ENCODE peak calls at places on chromosomes 4 and X, in five cellular contexts. J, E, D, T and I are unnamed samples.

GRCh38 chr4:21790437-21791029 is 158.0 kb downstream of the KCNIP4 start:
- DNase-seq in J (peak; percentile 20), E (no peak), T (peak; percentile 18), D (no peak), I (peak; percentile 54)

GRCh38 chr4:110900206-110900769 is 277.4 kb upstream of the PITX2 start:
- DNase-seq in E (no peak), D (no peak), J (no peak), T (no peak), I (peak; percentile 20)

GRCh38 chr4:6319530-6320150 is 50.0 kb downstream of the WFS1 start:
- DNase-seq in J (no peak), D (no peak), E (no peak), T (no peak), I (no peak)

GRCh38 chrX:109939498-109939897 is 63.4 kb upstream of the TMEM164 start:
- DNase-seq in T (no peak), J (no peak), E (no peak), D (no peak), I (no peak)

GRCh38 chr4:21801661-21802355 is 146.8 kb downstream of the KCNIP4 start:
- DNase-seq in D (no peak), T (no peak), J (no peak), E (no peak), I (no peak)

GRCh38 chr4:164440196-164440595 is 313.7 kb upstream of the SMIM31 start:
- DNase-seq in D (no peak), E (no peak), J (no peak), T (peak; percentile 24), I (peak; percentile 21)

GRCh38 chr4:73707918-73708577 is 32.3 kb upstream of the CXCL8 start:
- DNase-seq in J (peak; percentile 69), D (no peak), E (no peak), T (peak; percentile 87), I (peak; percentile 95)

GRCh38 chrX:47232803-47233332 is at the start of gene USP11:
- DNase-seq in E (no peak), D (peak; percentile 47), T (peak; percentile 65), J (peak; percentile 63), I (peak; percentile 51)

GRCh38 chr4:6419452-6420028 is 52.9 kb downstream of the PPP2R2C start:
- DNase-seq in E (no peak), D (no peak), J (peak; percentile 4), T (peak; percentile 8), I (peak; percentile 4)

GRCh38 chr4:168433576-168433975 is 46.7 kb downstream of the DDX60L start:
- DNase-seq in T (no peak), E (no peak), D (no peak), J (no peak), I (peak; percentile 9)

GRCh38 chr4:98661356-98662054 is 3.1 kb upstream of the TSPAN5 start:
- DNase-seq in T (no peak), D (no peak), J (no peak), E (no peak), I (peak; percentile 58)

GRCh38 chr4:74475946-74476345 is 31.0 kb downstream of the AREG start:
- DNase-seq in J (no peak), E (no peak), T (no peak), D (no peak), I (no peak)

GRCh38 chrX:46903458-46904242 is 8.6 kb upstream of the JADE3 start:
- DNase-seq in T (peak; percentile 49), D (peak; percentile 69), E (peak; percentile 50), J (peak; percentile 83), I (peak; percentile 70)

GRCh38 chr4:11368701-11369115 is 60.0 kb downstream of the HS3ST1 start:
- DNase-seq in J (no peak), E (no peak), D (no peak), T (no peak), I (no peak)

GRCh38 chr4:137510866-137511265 is 21.4 kb downstream of the PCDH18 start:
- DNase-seq in J (peak; percentile 52), T (no peak), D (no peak), E (no peak), I (peak; percentile 96)

GRCh38 chr4:23897564-23898109 is 7.8 kb upstream of the PPARGC1A start:
- DNase-seq in T (no peak), D (no peak), J (no peak), E (no peak), I (no peak)

GRCh38 chr4:119130365-119131065 is 5.1 kb upstream of the MYOZ2 start:
- DNase-seq in D (no peak), J (no peak), T (no peak), E (no peak), I (peak; percentile 59)

GRCh38 chrX:15107367-15107988 is 162.4 kb downstream of the ASB9 start:
- DNase-seq in J (peak; percentile 18), E (no peak), T (no peak), D (no peak), I (no peak)

GRCh38 chr4:79526970-79527565 is 119.0 kb upstream of the GK2 start:
- DNase-seq in E (no peak), D (no peak), J (no peak), T (peak; percentile 12), I (no peak)

GRCh38 chr4:104870495-104871228 is 276.0 kb upstream of the TET2 start:
- DNase-seq in D (no peak), T (no peak), J (no peak), E (no peak), I (no peak)

GRCh38 chr4:174248407-174248806 is 35.1 kb downstream of the FBXO8 start:
- DNase-seq in T (no peak), J (no peak), D (no peak), E (no peak), I (no peak)

GRCh38 chrX:8042304-8042703 is 115.1 kb upstream of the PNPLA4 start:
- DNase-seq in E (no peak), D (peak; percentile 6), J (peak; percentile 4), T (peak; percentile 1), I (no peak)

GRCh38 chr4:8320386-8320750 is 50.8 kb downstream of the HTRA3 start:
- DNase-seq in J (no peak), T (peak; percentile 31), E (no peak), D (peak; percentile 18), I (no peak)

GRCh38 chrX:123186796-123187195 is 2.7 kb downstream of the GRIA3 start:
- DNase-seq in D (no peak), T (no peak), E (no peak), J (no peak), I (no peak)

GRCh38 chr4:134780244-134780643 is 578.7 kb upstream of the PABPC4L start:
- DNase-seq in T (no peak), E (no peak), J (no peak), D (no peak), I (no peak)

GRCh38 chr4:15556533-15556932 is 86.9 kb downstream of the CC2D2A start:
- DNase-seq in D (no peak), E (no peak), T (no peak), J (no peak), I (no peak)

GRCh38 chr4:109004431-109004830 is 241.6 kb upstream of the ETNPPL start:
- DNase-seq in J (no peak), E (no peak), D (no peak), T (no peak), I (no peak)

GRCh38 chrX:74383611-74384010 is 37.7 kb upstream of the SLC16A2 start:
- DNase-seq in J (peak; percentile 58), T (peak; percentile 6), D (peak; percentile 13), E (no peak), I (peak; percentile 59)

GRCh38 chrX:136250191-136251041 is 784 bp downstream of the MAP7D3 start:
- DNase-seq in T (peak; percentile 27), E (no peak), J (peak; percentile 27), D (no peak), I (no peak)

GRCh38 chrX:54891573-54891972 is 29.1 kb upstream of the TRO start:
- DNase-seq in T (peak; percentile 58), E (no peak), D (peak; percentile 21), J (peak; percentile 26), I (peak; percentile 28)

GRCh38 chrX:20542072-20542471 is 275.4 kb upstream of the RPS6KA3 start:
- DNase-seq in T (no peak), D (no peak), J (no peak), E (no peak), I (no peak)

GRCh38 chrX:20545538-20545937 is 278.8 kb upstream of the RPS6KA3 start:
- DNase-seq in J (no peak), T (no peak), D (no peak), E (no peak), I (peak; percentile 43)

DNA sequence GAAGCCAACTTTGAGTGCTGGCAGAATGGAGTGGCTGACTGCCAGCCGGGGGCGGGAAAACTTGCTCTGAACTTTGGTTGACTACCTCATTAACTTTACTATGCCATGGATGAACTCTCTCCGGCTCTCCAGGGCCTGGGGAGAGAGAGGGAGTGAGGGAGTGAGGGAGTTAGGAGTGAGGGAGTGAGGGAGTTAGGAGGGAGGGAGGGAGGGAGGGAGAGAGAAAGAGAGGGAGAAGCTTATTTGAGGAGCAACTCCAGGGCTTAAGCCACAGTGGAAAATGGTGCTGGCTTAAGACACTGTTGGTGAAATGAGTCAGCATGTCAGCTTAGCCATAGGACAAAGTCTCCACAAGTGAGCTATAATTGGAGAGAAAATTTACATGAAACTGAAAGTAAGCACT is 280.9 kb upstream of the RPS6KA3 start:
- DNase-seq in T (no peak), D (peak; percentile 48), E (no peak), J (peak; percentile 74), I (peak; percentile 68)
- TF ChIP-seq MAFK in T (no peak), D (peak; percentile 16), E (no peak), J (no peak), I (no peak)

GRCh38 chrX:17839269-17839668 is 21.8 kb downstream of the RAI2 start:
- DNase-seq in J (no peak), D (no peak), T (no peak), E (no peak), I (no peak)
- TF ChIP-seq MAFK in J (no peak), D (no peak), T (no peak), E (no peak), I (no peak)

GRCh38 chr4:67929447-67929846 is 33.8 kb downstream of the TMPRSS11A start:
- DNase-seq in D (no peak), J (peak; percentile 5), E (no peak), T (no peak), I (peak; percentile 32)

GRCh38 chr4:67928547-67928946 is 34.7 kb downstream of the TMPRSS11A start:
- DNase-seq in E (no peak), T (peak; percentile 9), D (no peak), J (peak; percentile 5), I (no peak)

GRCh38 chr4:67933755-67934154 is 29.5 kb downstream of the TMPRSS11A start:
- DNase-seq in J (no peak), T (no peak), D (no peak), E (no peak), I (no peak)

GRCh38 chr4:67933038-67933437 is 30.3 kb downstream of the TMPRSS11A start:
- DNase-seq in D (no peak), E (no peak), J (no peak), T (no peak), I (no peak)

GRCh38 chr4:67931256-67931655 is 32.0 kb downstream of the TMPRSS11A start:
- DNase-seq in E (no peak), J (no peak), T (no peak), D (no peak), I (no peak)
- TF ChIP-seq MAFK in E (no peak), J (no peak), T (no peak), D (no peak), I (no peak)

DNA sequence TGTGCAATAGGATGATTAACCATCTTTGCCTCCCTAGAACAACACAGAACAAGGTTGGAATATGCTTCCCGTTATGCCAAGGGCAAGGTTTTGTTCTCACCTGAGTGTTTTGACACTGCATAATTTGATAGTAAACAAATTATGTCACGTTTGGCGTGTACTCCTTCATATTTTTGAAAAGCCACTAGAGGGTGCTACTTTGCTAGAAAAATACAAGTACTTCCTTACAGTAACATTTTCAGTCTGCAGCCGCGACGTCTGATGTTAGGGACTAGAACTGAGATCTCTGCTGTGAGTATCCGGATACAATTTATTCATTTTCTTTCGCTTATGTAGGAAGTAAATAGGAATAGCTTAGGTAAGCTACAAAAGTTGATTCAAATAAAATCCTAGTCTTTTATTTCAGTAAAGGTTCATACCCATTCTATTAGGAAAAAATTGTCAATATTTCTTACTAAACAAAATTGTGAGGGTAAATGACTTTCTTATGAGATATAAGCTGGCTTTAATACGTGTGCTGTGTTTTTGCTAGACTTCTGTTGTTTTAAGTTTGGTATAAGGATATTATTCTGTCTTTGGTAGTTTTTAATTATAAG is 181.1 kb upstream of the WDFY3 start:
- DNase-seq in E (no peak), D (peak; percentile 50), J (peak; percentile 66), T (peak; percentile 62), I (peak; percentile 54)
- TF ChIP-seq MAFK in E (no peak), D (no peak), J (no peak), T (no peak), I (no peak)